ENCODE peak calls at places on chromosomes 1 and 21, in eight cellular contexts. One of them, this sample, is unnamed.

GRCh38 chr21:44480200-44481065 is 25.1 kb downstream of the LRRC3 start:
- DNase-seq in T-helper 1 cell: no peak
- DNase-seq in A549: no peak
- DNase-seq in stimulated activated CD4-positive, alpha-beta T cell treated with anti-CD3 and anti-CD28 coated beads, Interleukin-15, amount 100 ng/mL, for 24 hours: no peak
- DNase-seq in hypothalamus: no peak
- DNase-seq in iris pigment epithelial cell: no peak
- DNase-seq in Calu3: no peak
- DNase-seq in EH: no peak
- DNase-seq in this sample: no peak

GRCh38 chr1:8457771-8458409 is 140.0 kb downstream of the SLC45A1 start:
- DNase-seq in T-helper 1 cell: no peak
- DNase-seq in Calu3: no peak
- DNase-seq in iris pigment epithelial cell: no peak
- DNase-seq in EH: no peak
- DNase-seq in A549: no peak
- DNase-seq in stimulated activated CD4-positive, alpha-beta T cell treated with anti-CD3 and anti-CD28 coated beads, Interleukin-15, amount 100 ng/mL, for 24 hours: no peak
- DNase-seq in hypothalamus: no peak
- DNase-seq in this sample: no peak

GRCh38 chr1:235857756-235858155 is 8.9 kb downstream of the LYST start:
- DNase-seq in Calu3: no peak
- DNase-seq in stimulated activated CD4-positive, alpha-beta T cell treated with anti-CD3 and anti-CD28 coated beads, Interleukin-15, amount 100 ng/mL, for 24 hours: no peak
- DNase-seq in EH: no peak
- DNase-seq in hypothalamus: no peak
- DNase-seq in A549: no peak
- DNase-seq in iris pigment epithelial cell: no peak
- DNase-seq in T-helper 1 cell: no peak
- DNase-seq in this sample: no peak

GRCh38 chr1:15799928-15800835 is 7.3 kb downstream of the UQCRHL start:
- DNase-seq in A549: peak; percentile 89
- DNase-seq in Calu3: peak; percentile 88
- DNase-seq in T-helper 1 cell: no peak
- DNase-seq in iris pigment epithelial cell: peak; percentile 40
- DNase-seq in hypothalamus: no peak
- DNase-seq in stimulated activated CD4-positive, alpha-beta T cell treated with anti-CD3 and anti-CD28 coated beads, Interleukin-15, amount 100 ng/mL, for 24 hours: no peak
- DNase-seq in EH: peak; percentile 86
- DNase-seq in this sample: no peak

GRCh38 chr21:42781150-42781980 is 98.0 kb downstream of the WDR4 start:
- DNase-seq in Calu3: peak; percentile 41
- DNase-seq in iris pigment epithelial cell: no peak
- DNase-seq in hypothalamus: no peak
- DNase-seq in EH: no peak
- DNase-seq in A549: no peak
- DNase-seq in T-helper 1 cell: no peak
- DNase-seq in stimulated activated CD4-positive, alpha-beta T cell treated with anti-CD3 and anti-CD28 coated beads, Interleukin-15, amount 100 ng/mL, for 24 hours: no peak
- DNase-seq in this sample: no peak

GRCh38 chr1:20380616-20381035 is 90.0 kb downstream of the VWA5B1 start:
- DNase-seq in T-helper 1 cell: no peak
- DNase-seq in hypothalamus: no peak
- DNase-seq in iris pigment epithelial cell: peak; percentile 88
- DNase-seq in A549: peak; percentile 24
- DNase-seq in stimulated activated CD4-positive, alpha-beta T cell treated with anti-CD3 and anti-CD28 coated beads, Interleukin-15, amount 100 ng/mL, for 24 hours: no peak
- DNase-seq in Calu3: no peak
- DNase-seq in EH: peak; percentile 83
- DNase-seq in this sample: peak; percentile 76

GRCh38 chr1:157773723-157774350 is 3.1 kb downstream of the FCRL2 start:
- DNase-seq in EH: no peak
- DNase-seq in stimulated activated CD4-positive, alpha-beta T cell treated with anti-CD3 and anti-CD28 coated beads, Interleukin-15, amount 100 ng/mL, for 24 hours: no peak
- DNase-seq in Calu3: peak; percentile 70
- DNase-seq in A549: no peak
- DNase-seq in T-helper 1 cell: no peak
- DNase-seq in iris pigment epithelial cell: no peak
- DNase-seq in hypothalamus: no peak
- DNase-seq in this sample: no peak

GRCh38 chr1:85297855-85298629 is 21.6 kb upstream of the BCL10 start:
- DNase-seq in EH: peak; percentile 99
- DNase-seq in T-helper 1 cell: peak; percentile 17
- DNase-seq in A549: peak; percentile 59
- DNase-seq in stimulated activated CD4-positive, alpha-beta T cell treated with anti-CD3 and anti-CD28 coated beads, Interleukin-15, amount 100 ng/mL, for 24 hours: peak; percentile 84
- DNase-seq in hypothalamus: no peak
- DNase-seq in iris pigment epithelial cell: peak; percentile 99
- DNase-seq in Calu3: peak; percentile 79
- DNase-seq in this sample: peak; percentile 98

GRCh38 chr1:113073457-113073950 is 506 bp downstream of the LRIG2 start:
- DNase-seq in Calu3: peak; percentile 60
- DNase-seq in hypothalamus: no peak
- DNase-seq in iris pigment epithelial cell: peak; percentile 69
- DNase-seq in A549: no peak
- DNase-seq in EH: peak; percentile 72
- DNase-seq in T-helper 1 cell: no peak
- DNase-seq in stimulated activated CD4-positive, alpha-beta T cell treated with anti-CD3 and anti-CD28 coated beads, Interleukin-15, amount 100 ng/mL, for 24 hours: no peak
- DNase-seq in this sample: peak; percentile 59

This sample was measured in fibroblast of pulmonary artery.